ENCODE peak calls at places on chromosomes 12 and 14, in five cellular contexts. E is thyroid gland, M is H54, Y is mucosa of gallbladder, S is AG08395. W is an unnamed sample.

GRCh38 chr12:123519151-123520001 is 14.1 kb downstream of the RILPL1 start:
- DNase-seq in E (peak), M (peak), Y (no peak), S (peak), W (peak)

GRCh38 chr12:63040526-63041220 is 105.7 kb upstream of the PPM1H start:
- DNase-seq in E (no peak), M (no peak), Y (no peak), S (no peak), W (no peak)

GRCh38 chr14:66603945-66604344 is 96.0 kb downstream of the GPHN start:
- DNase-seq in E (no peak), M (no peak), Y (no peak), S (no peak), W (no peak)

GRCh38 chr12:121753844-121754264 is 39.6 kb downstream of the RHOF start:
- DNase-seq in E (peak), M (no peak), Y (peak), S (no peak), W (no peak)

GRCh38 chr14:37399517-37399916 is 195.5 kb downstream of the FOXA1 start:
- DNase-seq in E (no peak), M (no peak), Y (no peak), S (no peak), W (no peak)

GRCh38 chr14:37778135-37778943 is 182.9 kb downstream of the TTC6 start:
- DNase-seq in E (no peak), M (no peak), Y (no peak), S (no peak), W (no peak)

GRCh38 chr14:34461334-34462131 is 507 bp downstream of the SPTSSA start:
- DNase-seq in E (peak), M (peak), Y (peak), S (peak), W (peak)

GRCh38 chr14:76782885-76783566 is 21.8 kb downstream of the VASH1 start:
- DNase-seq in E (no peak), M (no peak), Y (no peak), S (no peak), W (no peak)

GRCh38 chr14:101369916-101370592 is 191.2 kb upstream of the DIO3 start:
- DNase-seq in E (no peak), M (no peak), Y (no peak), S (no peak), W (no peak)

GRCh38 chr14:30564235-30564867 is 5.4 kb downstream of the G2E3 start:
- DNase-seq in E (no peak), M (no peak), Y (no peak), S (no peak), W (no peak)

GRCh38 chr12:94650143-94651056 is at the start of gene TMCC3:
- DNase-seq in E (peak), M (no peak), Y (no peak), S (peak), W (no peak)

GRCh38 chr14:70534904-70535303 is at the start of gene ADAM20:
- DNase-seq in E (no peak), M (no peak), Y (no peak), S (no peak), W (no peak)

GRCh38 chr12:29396774-29397173 is 15.8 kb upstream of the ERGIC2 start:
- DNase-seq in E (no peak), M (no peak), Y (no peak), S (peak), W (peak)

GRCh38 chr12:91766454-91766853 is 379.2 kb downstream of the BTG1 start:
- DNase-seq in E (no peak), M (no peak), Y (no peak), S (no peak), W (no peak)

GRCh38 chr12:34286934-34287333 is 264.6 kb downstream of the ALG10 start:
- DNase-seq in E (no peak), M (no peak), Y (no peak), S (no peak), W (no peak)

GRCh38 chr14:26394114-26394855 is 203.5 kb downstream of the NOVA1 start:
- DNase-seq in E (no peak), M (no peak), Y (peak), S (peak), W (peak)

GRCh38 chr14:29085546-29085945 is 319.0 kb downstream of the FOXG1 start:
- DNase-seq in E (no peak), M (no peak), Y (no peak), S (peak), W (peak)

GRCh38 chr14:50044040-50044651 is 72.2 kb downstream of the VCPKMT start:
- DNase-seq in E (no peak), M (no peak), Y (no peak), S (no peak), W (no peak)

GRCh38 chr12:65882504-65882903 is 58.2 kb downstream of the HMGA2 start:
- DNase-seq in E (peak), M (no peak), Y (no peak), S (no peak), W (no peak)

GRCh38 chr12:131473261-131473660 is 237.6 kb upstream of the SFSWAP start:
- DNase-seq in E (no peak), M (no peak), Y (no peak), S (no peak), W (no peak)

GRCh38 chr12:85036241-85036707 is at the start of the genes LRRIQ1 and TSPAN19:
- DNase-seq in E (peak), M (peak), Y (peak), S (peak), W (peak)

GRCh38 chr14:44204061-44204815 is 302.8 kb downstream of the FSCB start:
- DNase-seq in E (no peak), M (no peak), Y (no peak), S (no peak), W (no peak)

GRCh38 chr12:12350868-12351463 is 924 bp upstream of the MANSC1 start:
- DNase-seq in E (no peak), M (no peak), Y (no peak), S (no peak), W (peak)

GRCh38 chr12:57250541-57250940 is 446 bp downstream of the STAC3 start:
- DNase-seq in E (no peak), M (no peak), Y (no peak), S (no peak), W (no peak)

GRCh38 chr14:56216631-56217379 is 98.6 kb downstream of the PELI2 start:
- DNase-seq in E (peak), M (no peak), Y (no peak), S (no peak), W (peak)

GRCh38 chr14:92863281-92863680 is 59.7 kb upstream of the CHGA start:
- DNase-seq in E (no peak), M (no peak), Y (no peak), S (no peak), W (no peak)

GRCh38 chr12:104314242-104314614 is 10.7 kb downstream of the EID3 start:
- DNase-seq in E (no peak), M (no peak), Y (no peak), S (no peak), W (peak)

GRCh38 chr12:12592930-12593329 is 18.7 kb upstream of the CREBL2 start:
- DNase-seq in E (no peak), M (peak), Y (no peak), S (peak), W (peak)

GRCh38 chr12:42586268-42586667 is 3.3 kb downstream of the PRICKLE1 start:
- DNase-seq in E (no peak), M (no peak), Y (no peak), S (no peak), W (no peak)

GRCh38 chr12:132227782-132228417 is 83.6 kb downstream of the NOC4L start:
- DNase-seq in E (peak), M (no peak), Y (no peak), S (no peak), W (no peak)

W was measured in IMR-90.